ENCODE peak calls at places on chromosomes 5 and 9, in five cellular contexts. One of them, this sample, is unnamed.

GRCh38 chr5:27316283-27316675 is 277.9 kb upstream of the CDH9 start:
- DNase-seq in mammary epithelial cell: peak
- DNase-seq in IMR-90: peak
- DNase-seq in colonic mucosa: no peak
- DNase-seq in Caco-2: no peak
- DNase-seq in this sample: no peak

GRCh38 chr5:34648039-34648438 is 8.1 kb upstream of the RAI14 start:
- DNase-seq in mammary epithelial cell: no peak
- DNase-seq in IMR-90: no peak
- DNase-seq in colonic mucosa: no peak
- DNase-seq in Caco-2: no peak
- DNase-seq in this sample: no peak

GRCh38 chr9:114163517-114163924 is 8.2 kb downstream of the COL27A1 start:
- DNase-seq in mammary epithelial cell: no peak
- DNase-seq in IMR-90: peak
- DNase-seq in colonic mucosa: no peak
- DNase-seq in Caco-2: peak
- DNase-seq in this sample: peak

GRCh38 chr9:125141251-125141650 is 2.1 kb downstream of the SCAI start:
- DNase-seq in mammary epithelial cell: no peak
- DNase-seq in IMR-90: peak
- DNase-seq in colonic mucosa: no peak
- DNase-seq in Caco-2: no peak
- DNase-seq in this sample: no peak

GRCh38 chr5:146878471-146879172 is at the start of gene PPP2R2B:
- DNase-seq in mammary epithelial cell: peak
- DNase-seq in IMR-90: peak
- DNase-seq in colonic mucosa: no peak
- DNase-seq in Caco-2: peak
- DNase-seq in this sample: peak

GRCh38 chr9:137479892-137480685 is 21.0 kb upstream of the NSMF start:
- DNase-seq in mammary epithelial cell: no peak
- DNase-seq in IMR-90: no peak
- DNase-seq in colonic mucosa: no peak
- DNase-seq in Caco-2: no peak
- DNase-seq in this sample: no peak

GRCh38 chr5:128539038-128539429 is 989 bp upstream of the FBN2 start:
- DNase-seq in mammary epithelial cell: peak
- DNase-seq in IMR-90: no peak
- DNase-seq in colonic mucosa: no peak
- DNase-seq in Caco-2: no peak
- DNase-seq in this sample: no peak

GRCh38 chr5:73998496-73998895 is 372.5 kb downstream of the ARHGEF28 start:
- DNase-seq in mammary epithelial cell: peak
- DNase-seq in IMR-90: no peak
- DNase-seq in colonic mucosa: no peak
- DNase-seq in Caco-2: peak
- DNase-seq in this sample: no peak

GRCh38 chr5:169413416-169413815 is 112.5 kb upstream of the SLIT3 start:
- DNase-seq in mammary epithelial cell: no peak
- DNase-seq in IMR-90: no peak
- DNase-seq in colonic mucosa: no peak
- DNase-seq in Caco-2: no peak
- DNase-seq in this sample: no peak

GRCh38 chr5:155665371-155665770 is 651.8 kb downstream of the KIF4B start:
- DNase-seq in mammary epithelial cell: no peak
- DNase-seq in IMR-90: no peak
- DNase-seq in colonic mucosa: no peak
- DNase-seq in Caco-2: no peak
- DNase-seq in this sample: no peak

GRCh38 chr5:154646841-154647759 is 108.1 kb upstream of the LARP1 start:
- DNase-seq in mammary epithelial cell: peak
- DNase-seq in IMR-90: peak
- DNase-seq in colonic mucosa: peak
- DNase-seq in Caco-2: peak
- DNase-seq in this sample: peak

GRCh38 chr5:8456846-8457186 is 587.9 kb downstream of the MTRR start:
- DNase-seq in mammary epithelial cell: no peak
- DNase-seq in IMR-90: peak
- DNase-seq in colonic mucosa: no peak
- DNase-seq in Caco-2: no peak
- DNase-seq in this sample: no peak

GRCh38 chr5:93584531-93585053 is 1.6 kb downstream of the NR2F1 start:
- DNase-seq in mammary epithelial cell: no peak
- DNase-seq in IMR-90: no peak
- DNase-seq in colonic mucosa: no peak
- DNase-seq in Caco-2: no peak
- DNase-seq in this sample: no peak

GRCh38 chr9:99239341-99240055 is 17.4 kb downstream of the SEC61B start:
- DNase-seq in mammary epithelial cell: peak
- DNase-seq in IMR-90: peak
- DNase-seq in colonic mucosa: no peak
- DNase-seq in Caco-2: no peak
- DNase-seq in this sample: no peak

GRCh38 chr9:69118656-69119055 is 55.4 kb upstream of the TJP2 start:
- DNase-seq in mammary epithelial cell: no peak
- DNase-seq in IMR-90: no peak
- DNase-seq in colonic mucosa: no peak
- DNase-seq in Caco-2: no peak
- DNase-seq in this sample: no peak

GRCh38 chr9:80874276-80874675 is 815.1 kb downstream of the TLE1 start:
- DNase-seq in mammary epithelial cell: peak
- DNase-seq in IMR-90: peak
- DNase-seq in colonic mucosa: no peak
- DNase-seq in Caco-2: no peak
- DNase-seq in this sample: no peak

GRCh38 chr5:75622564-75622963 is 11.3 kb downstream of the ANKDD1B start:
- DNase-seq in mammary epithelial cell: peak
- DNase-seq in IMR-90: peak
- DNase-seq in colonic mucosa: peak
- DNase-seq in Caco-2: peak
- DNase-seq in this sample: peak

GRCh38 chr9:97766610-97767009 is 69.5 kb upstream of the XPA start:
- DNase-seq in mammary epithelial cell: no peak
- DNase-seq in IMR-90: no peak
- DNase-seq in colonic mucosa: no peak
- DNase-seq in Caco-2: no peak
- DNase-seq in this sample: no peak

GRCh38 chr5:172114875-172115422 is 73.1 kb downstream of the STK10 start:
- DNase-seq in mammary epithelial cell: no peak
- DNase-seq in IMR-90: no peak
- DNase-seq in colonic mucosa: peak
- DNase-seq in Caco-2: no peak
- DNase-seq in this sample: peak

GRCh38 chr5:169641253-169641652 is 4.2 kb downstream of the DOCK2 start:
- DNase-seq in mammary epithelial cell: peak
- DNase-seq in IMR-90: peak
- DNase-seq in colonic mucosa: no peak
- DNase-seq in Caco-2: peak
- DNase-seq in this sample: no peak

GRCh38 chr9:37746448-37747270 is 6.9 kb upstream of the TRMT10B start:
- DNase-seq in mammary epithelial cell: no peak
- DNase-seq in IMR-90: peak
- DNase-seq in colonic mucosa: no peak
- DNase-seq in Caco-2: no peak
- DNase-seq in this sample: no peak

GRCh38 chr5:59698207-59698606 is 195.3 kb downstream of the PDE4D start:
- DNase-seq in mammary epithelial cell: no peak
- DNase-seq in IMR-90: no peak
- DNase-seq in colonic mucosa: no peak
- DNase-seq in Caco-2: no peak
- DNase-seq in this sample: no peak

GRCh38 chr5:159657298-159657697 is 259.0 kb upstream of the ADRA1B start:
- DNase-seq in mammary epithelial cell: no peak
- DNase-seq in IMR-90: no peak
- DNase-seq in colonic mucosa: no peak
- DNase-seq in Caco-2: no peak
- DNase-seq in this sample: no peak

GRCh38 chr9:94593459-94594345 is at the start of gene FBP2:
- DNase-seq in mammary epithelial cell: no peak
- DNase-seq in IMR-90: no peak
- DNase-seq in colonic mucosa: no peak
- DNase-seq in Caco-2: no peak
- DNase-seq in this sample: peak

GRCh38 chr5:103178167-103178566 is 58.1 kb downstream of the PPIP5K2 start:
- DNase-seq in mammary epithelial cell: no peak
- DNase-seq in IMR-90: no peak
- DNase-seq in colonic mucosa: no peak
- DNase-seq in Caco-2: no peak
- DNase-seq in this sample: no peak

GRCh38 chr9:35490910-35491465 is 1.1 kb downstream of the RUSC2 start:
- DNase-seq in mammary epithelial cell: peak
- DNase-seq in IMR-90: peak
- DNase-seq in colonic mucosa: no peak
- DNase-seq in Caco-2: no peak
- DNase-seq in this sample: no peak

GRCh38 chr9:38339087-38339486 is 53.4 kb upstream of the ALDH1B1 start:
- DNase-seq in mammary epithelial cell: peak
- DNase-seq in IMR-90: peak
- DNase-seq in colonic mucosa: no peak
- DNase-seq in Caco-2: no peak
- DNase-seq in this sample: no peak

GRCh38 chr5:68522863-68523262 is 307.3 kb downstream of the PIK3R1 start:
- DNase-seq in mammary epithelial cell: no peak
- DNase-seq in IMR-90: peak
- DNase-seq in colonic mucosa: no peak
- DNase-seq in Caco-2: no peak
- DNase-seq in this sample: no peak

GRCh38 chr9:94630833-94631232 is 8.5 kb downstream of the FBP1 start:
- DNase-seq in mammary epithelial cell: peak
- DNase-seq in IMR-90: no peak
- DNase-seq in colonic mucosa: peak
- DNase-seq in Caco-2: no peak
- DNase-seq in this sample: peak

GRCh38 chr9:105311317-105311716 is 66.9 kb downstream of the SLC44A1 start:
- DNase-seq in mammary epithelial cell: no peak
- DNase-seq in IMR-90: peak
- DNase-seq in colonic mucosa: no peak
- DNase-seq in Caco-2: no peak
- DNase-seq in this sample: no peak

GRCh38 chr9:123250504-123250903 is 17.9 kb downstream of the STRBP start:
- DNase-seq in mammary epithelial cell: no peak
- DNase-seq in IMR-90: no peak
- DNase-seq in colonic mucosa: no peak
- DNase-seq in Caco-2: no peak
- DNase-seq in this sample: no peak

GRCh38 chr5:180334176-180334575 is 19.0 kb downstream of the GFPT2 start:
- DNase-seq in mammary epithelial cell: no peak
- DNase-seq in IMR-90: no peak
- DNase-seq in colonic mucosa: no peak
- DNase-seq in Caco-2: no peak
- DNase-seq in this sample: no peak

GRCh38 chr5:170597109-170597741 is 93.4 kb downstream of the KCNIP1 start:
- DNase-seq in mammary epithelial cell: peak
- DNase-seq in IMR-90: peak
- DNase-seq in colonic mucosa: no peak
- DNase-seq in Caco-2: no peak
- DNase-seq in this sample: no peak

GRCh38 chr9:130212543-130213297 is 40.5 kb downstream of the NCS1 start:
- DNase-seq in mammary epithelial cell: peak
- DNase-seq in IMR-90: no peak
- DNase-seq in colonic mucosa: no peak
- DNase-seq in Caco-2: no peak
- DNase-seq in this sample: no peak

GRCh38 chr5:6594066-6594465 is 38.8 kb downstream of the NSUN2 start:
- DNase-seq in mammary epithelial cell: no peak
- DNase-seq in IMR-90: no peak
- DNase-seq in colonic mucosa: no peak
- DNase-seq in Caco-2: no peak
- DNase-seq in this sample: no peak

GRCh38 chr5:159819671-159820411 is 96.4 kb upstream of the ADRA1B start:
- DNase-seq in mammary epithelial cell: peak
- DNase-seq in IMR-90: no peak
- DNase-seq in colonic mucosa: peak
- DNase-seq in Caco-2: no peak
- DNase-seq in this sample: peak

DNA sequence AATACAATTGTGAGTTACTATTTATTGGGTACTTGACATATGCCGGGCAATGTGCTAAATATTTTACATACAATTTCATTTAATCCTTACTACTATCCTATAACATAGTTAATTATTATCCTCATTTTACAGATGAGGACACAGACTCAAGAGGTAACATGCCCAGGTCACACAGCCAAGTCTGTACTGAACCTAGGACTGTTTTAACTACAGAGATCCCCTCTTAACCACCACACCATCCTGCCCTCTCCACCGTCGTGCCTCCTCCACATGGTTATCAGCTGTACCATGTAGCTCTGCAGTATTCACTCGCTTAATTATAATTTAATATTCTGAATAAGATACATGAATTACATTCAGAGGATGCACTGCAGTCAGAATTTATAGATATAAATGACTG is 5.3 kb downstream of the RAB14 start:
- DNase-seq in mammary epithelial cell: peak
- DNase-seq in IMR-90: no peak
- DNase-seq in colonic mucosa: no peak
- DNase-seq in Caco-2: no peak
- DNase-seq in this sample: no peak
- H3K4me3 ChIP-seq in mammary epithelial cell: peak
- H3K4me3 ChIP-seq in IMR-90: no peak
- H3K4me3 ChIP-seq in colonic mucosa: no peak
- H3K4me3 ChIP-seq in Caco-2: no peak
- H3K4me3 ChIP-seq in this sample: no peak

GRCh38 chr9:128920381-128921058 is at the start of gene PHYHD1:
- DNase-seq in mammary epithelial cell: no peak
- DNase-seq in IMR-90: peak
- DNase-seq in colonic mucosa: no peak
- DNase-seq in Caco-2: no peak
- DNase-seq in this sample: peak
- H3K4me3 ChIP-seq in mammary epithelial cell: no peak
- H3K4me3 ChIP-seq in IMR-90: no peak
- H3K4me3 ChIP-seq in colonic mucosa: no peak
- H3K4me3 ChIP-seq in Caco-2: no peak
- H3K4me3 ChIP-seq in this sample: peak

DNA sequence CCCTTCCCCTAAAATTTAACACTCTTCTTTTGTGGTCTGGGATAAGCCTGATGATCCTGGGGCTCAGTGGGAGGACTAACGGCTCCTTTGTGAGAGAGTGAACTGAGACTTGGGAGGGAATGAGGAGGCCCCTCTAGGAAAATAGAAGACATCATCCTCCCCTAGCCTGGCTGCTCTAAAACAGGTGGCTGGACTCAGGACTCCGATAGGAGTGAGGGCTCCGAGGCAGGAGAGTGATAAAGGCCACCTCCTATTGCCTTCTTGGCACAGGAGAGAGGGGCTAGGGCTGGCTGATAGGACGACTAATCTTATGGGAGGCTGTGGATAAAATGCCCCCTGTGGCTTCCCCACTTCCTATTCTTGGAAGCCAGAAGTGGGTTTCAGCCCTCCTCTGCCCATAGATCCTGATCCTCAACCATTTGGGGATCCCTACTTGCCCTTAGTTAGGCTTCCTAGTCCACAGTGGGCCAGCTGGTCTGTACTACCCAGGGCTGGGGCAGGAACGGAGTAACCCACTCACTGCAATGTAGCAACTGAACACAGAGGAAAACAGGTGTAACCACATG is 1.4 kb downstream of the AQP3 start:
- DNase-seq in mammary epithelial cell: no peak
- DNase-seq in IMR-90: no peak
- DNase-seq in colonic mucosa: no peak
- DNase-seq in Caco-2: no peak
- DNase-seq in this sample: peak
- H3K4me3 ChIP-seq in mammary epithelial cell: no peak
- H3K4me3 ChIP-seq in IMR-90: no peak
- H3K4me3 ChIP-seq in colonic mucosa: peak
- H3K4me3 ChIP-seq in Caco-2: peak
- H3K4me3 ChIP-seq in this sample: peak

GRCh38 chr5:111584651-111585050 is 72.3 kb upstream of the STARD4 start:
- DNase-seq in mammary epithelial cell: peak
- DNase-seq in IMR-90: peak
- DNase-seq in colonic mucosa: no peak
- DNase-seq in Caco-2: no peak
- DNase-seq in this sample: no peak
- H3K4me3 ChIP-seq in mammary epithelial cell: no peak
- H3K4me3 ChIP-seq in IMR-90: no peak
- H3K4me3 ChIP-seq in colonic mucosa: no peak
- H3K4me3 ChIP-seq in Caco-2: no peak
- H3K4me3 ChIP-seq in this sample: no peak